ENCODE peak calls at places on chromosomes 6 and 20, in nine cellular contexts. B is RPMI7951, C is NCI-H2227 treated with DMSO at 0.1 percent for 48 hours, F is mucosa of descending colon, T is NCI-H2029, Y is dorsolateral prefrontal cortex, A is SIG-M5, N is astrocyte, I is neural crest cell. P is an unnamed sample.

GRCh38 chr6:45163952-45164766 is 164.0 kb upstream of the RUNX2 start:
- DNase-seq in C (no peak), F (no peak), I (no peak), B (peak; percentile 2), Y (no peak), T (no peak), N (peak; percentile 53), A (no peak), P (no peak)

GRCh38 chr6:80503660-80504059 is 397.2 kb downstream of the BCKDHB start:
- DNase-seq in N (no peak), T (no peak), A (no peak), B (no peak), F (no peak), C (no peak), Y (no peak), I (no peak), P (no peak)

GRCh38 chr6:85449388-85449817 is 480 bp upstream of the NT5E start:
- DNase-seq in N (peak; percentile 83), I (peak; percentile 3), F (peak; percentile 35), A (no peak), B (peak; percentile 93), Y (peak; percentile 52), T (no peak), C (no peak), P (peak; percentile 37)

GRCh38 chr20:57897156-57897874 is 187.5 kb upstream of the PMEPA1 start:
- DNase-seq in T (no peak), I (no peak), A (no peak), C (no peak), N (no peak), B (no peak), F (peak; percentile 88), Y (no peak), P (no peak)

GRCh38 chr6:149319413-149319812 is 1.9 kb downstream of the TAB2 start:
- DNase-seq in T (no peak), I (no peak), B (no peak), Y (no peak), F (no peak), C (no peak), A (no peak), N (no peak), P (no peak)

GRCh38 chr20:58140787-58141396 is 87.6 kb downstream of the ANKRD60 start:
- DNase-seq in B (no peak), Y (no peak), I (no peak), T (no peak), F (no peak), A (no peak), N (no peak), C (no peak), P (no peak)

GRCh38 chr20:3165473-3166337 is 6.0 kb upstream of the FASTKD5 start:
- DNase-seq in T (peak; percentile 92), I (no peak), F (no peak), Y (peak; percentile 73), C (no peak), B (peak; percentile 30), N (no peak), A (no peak), P (no peak)

GRCh38 chr20:2237059-2237458 is 58.7 kb upstream of the TGM3 start:
- DNase-seq in Y (peak; percentile 70), C (no peak), B (peak; percentile 100), I (no peak), F (peak; percentile 63), A (no peak), N (peak; percentile 100), T (no peak), P (peak; percentile 72)

GRCh38 chr6:139841794-139842215 is 467.4 kb upstream of the CITED2 start:
- DNase-seq in N (no peak), C (no peak), A (peak; percentile 24), F (peak; percentile 22), I (no peak), Y (no peak), B (no peak), T (no peak), P (no peak)

GRCh38 chr6:16486661-16487060 is 248.3 kb downstream of the GMPR start:
- DNase-seq in N (no peak), I (no peak), B (no peak), A (no peak), T (no peak), C (no peak), Y (peak; percentile 58), F (no peak), P (no peak)

GRCh38 chr20:13455713-13456112 is 183.0 kb downstream of the TASP1 start:
- DNase-seq in F (no peak), A (no peak), I (no peak), B (no peak), N (no peak), T (no peak), Y (no peak), C (no peak), P (no peak)

GRCh38 chr6:6772751-6773150 is 184.2 kb downstream of the LY86 start:
- DNase-seq in F (no peak), C (no peak), N (no peak), Y (no peak), A (no peak), T (peak; percentile 49), B (no peak), I (no peak), P (no peak)

GRCh38 chr6:51805517-51805916 is 281.9 kb downstream of the PKHD1 start:
- DNase-seq in A (no peak), B (no peak), I (no peak), T (no peak), F (no peak), N (no peak), Y (no peak), C (no peak), P (no peak)

GRCh38 chr6:108563292-108563691 is 2.6 kb downstream of the FOXO3 start:
- DNase-seq in B (no peak), C (no peak), Y (no peak), I (no peak), F (no peak), A (no peak), T (no peak), N (no peak), P (no peak)

GRCh38 chr6:100088009-100088408 is 94.0 kb upstream of the MCHR2 start:
- DNase-seq in N (peak; percentile 84), B (no peak), A (no peak), I (no peak), T (no peak), C (no peak), F (no peak), Y (no peak), P (no peak)

GRCh38 chr6:166650824-166651223 is 23.8 kb upstream of the RPS6KA2 start:
- DNase-seq in N (no peak), I (no peak), B (no peak), A (no peak), Y (no peak), F (no peak), T (no peak), C (no peak), P (no peak)

GRCh38 chr6:2230659-2231277 is 14.6 kb downstream of the GMDS start:
- DNase-seq in B (no peak), N (no peak), T (no peak), Y (no peak), A (no peak), F (no peak), C (no peak), I (no peak), P (no peak)

GRCh38 chr6:147000545-147001488 is 203.4 kb upstream of the STXBP5 start:
- DNase-seq in Y (no peak), T (no peak), I (no peak), N (peak; percentile 69), F (no peak), C (no peak), A (no peak), B (peak; percentile 74), P (no peak)

GRCh38 chr6:32933661-32934085 is 7.2 kb downstream of the HLA-DMB start:
- DNase-seq in A (no peak), T (peak; percentile 32), F (peak; percentile 96), Y (peak; percentile 72), B (peak; percentile 74), C (peak; percentile 59), N (peak; percentile 43), I (peak; percentile 76), P (peak; percentile 72)

GRCh38 chr6:37489697-37490336 is 9.9 kb downstream of the CCDC167 start:
- DNase-seq in F (no peak), I (no peak), N (no peak), Y (no peak), T (no peak), C (no peak), B (no peak), A (no peak), P (peak; percentile 36)

GRCh38 chr6:149212202-149212601 is 105.3 kb upstream of the TAB2 start:
- DNase-seq in T (no peak), I (no peak), A (no peak), N (peak; percentile 82), Y (no peak), B (peak; percentile 48), F (no peak), C (no peak), P (no peak)

P was measured in HTR-8/SVneo.